ENCODE peak calls at places on chromosomes 16 and 17, in five cellular contexts. Y is trophoblast cell, E is H9, D is IMR-90, V is mesenchymal stem cell. Z is an unnamed sample.

GRCh38 chr16:66603537-66604375 is 748 bp upstream of the CMTM3 start:
- DNase-seq in D (peak; percentile 58), E (peak; percentile 80), V (peak; percentile 90), Y (no peak), Z (peak; percentile 80)

GRCh38 chr16:75070055-75070841 is 46.3 kb downstream of the LDHD start:
- DNase-seq in D (no peak), V (no peak), Y (peak; percentile 65), E (no peak), Z (no peak)

GRCh38 chr17:27384721-27385120 is 71.5 kb upstream of the KSR1 start:
- DNase-seq in Y (no peak), D (peak; percentile 41), V (no peak), E (no peak), Z (no peak)

GRCh38 chr16:62064173-62064572 is 27.9 kb upstream of the CDH8 start:
- DNase-seq in V (no peak), Y (no peak), E (no peak), D (no peak), Z (no peak)

GRCh38 chr16:48101069-48101674 is 54.6 kb downstream of the ABCC12 start:
- DNase-seq in Y (no peak), V (no peak), E (no peak), D (no peak), Z (no peak)

GRCh38 chr16:30527635-30528178 is 1.3 kb upstream of the ZNF768 start:
- DNase-seq in V (no peak), E (no peak), Y (peak; percentile 97), D (no peak), Z (no peak)

GRCh38 chr17:78479369-78479768 is 97.8 kb downstream of the DNAH17 start:
- DNase-seq in V (no peak), E (no peak), D (no peak), Y (no peak), Z (no peak)

GRCh38 chr16:61812251-61812650 is 224.0 kb downstream of the CDH8 start:
- DNase-seq in D (no peak), V (no peak), E (no peak), Y (no peak), Z (no peak)

GRCh38 chr17:82881900-82882714 is 42.3 kb upstream of the ZNF750 start:
- DNase-seq in E (no peak), Y (no peak), V (no peak), D (no peak), Z (no peak)

GRCh38 chr16:57532251-57532625 is 4.1 kb downstream of the CCDC102A start:
- DNase-seq in V (no peak), E (no peak), D (no peak), Y (no peak), Z (no peak)
- H3K23ac ChIP-seq in V (peak overlapping the region; percentile 66), E (no peak overlapping the region), D (no peak overlapping the region), Y (no peak overlapping the region), Z (no peak overlapping the region)

GRCh38 chr16:15055141-15056053 is 477 bp downstream of the NTAN1 start:
- DNase-seq in D (peak; percentile 23), E (no peak), Y (no peak), V (peak; percentile 56), Z (no peak)

GRCh38 chr16:15053904-15054303 is 2.0 kb downstream of the NTAN1 start:
- DNase-seq in Y (no peak), D (no peak), V (no peak), E (no peak), Z (no peak)

GRCh38 chr16:15054357-15055140 is 1.3 kb downstream of the NTAN1 start:
- DNase-seq in D (no peak), V (no peak), E (no peak), Y (no peak), Z (no peak)

GRCh38 chr16:15051387-15051951 is 4.4 kb downstream of the NTAN1 start:
- DNase-seq in V (no peak), Y (no peak), D (no peak), E (no peak), Z (no peak)

DNA sequence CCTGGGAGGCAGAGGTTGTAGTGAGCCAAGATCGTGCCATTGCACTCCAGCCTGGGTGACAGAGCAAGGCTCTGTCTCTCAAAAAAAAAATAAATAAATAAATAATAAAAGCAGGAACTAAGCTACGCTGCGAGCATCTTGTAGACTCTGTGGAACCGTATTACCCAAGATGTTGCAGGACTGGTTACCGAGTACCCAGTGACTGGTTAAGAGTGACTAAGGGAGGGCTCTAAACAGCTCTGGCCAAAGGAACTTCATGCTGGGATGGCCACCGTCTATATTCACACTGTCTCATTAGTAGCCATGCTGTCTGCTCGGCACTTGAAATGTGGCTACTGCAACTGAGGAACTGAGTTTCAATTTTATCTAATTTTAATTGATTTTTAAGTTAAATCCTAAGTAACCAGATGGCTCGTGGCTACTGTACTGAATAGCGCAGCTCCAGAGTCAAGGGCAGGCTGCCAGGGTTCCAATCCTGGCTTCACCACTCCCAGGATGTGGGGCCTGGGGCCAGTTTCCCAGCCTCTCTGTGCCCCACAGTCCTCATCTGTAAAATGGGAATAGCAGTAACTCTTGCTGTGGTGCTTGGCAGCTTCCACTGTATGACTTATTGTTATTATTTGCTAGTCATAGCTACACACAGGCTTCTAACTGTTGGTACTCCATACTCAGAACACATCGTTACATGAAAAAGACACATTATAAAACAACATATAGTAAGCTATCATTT is 3.0 kb downstream of the NTAN1 start:
- DNase-seq in E (no peak), V (no peak), D (no peak), Y (no peak), Z (no peak)
- H2AFZ ChIP-seq in E (no peak overlapping the region), V (no peak overlapping the region), D (no peak overlapping the region), Y (no peak overlapping the region), Z (no peak overlapping the region)

DNA sequence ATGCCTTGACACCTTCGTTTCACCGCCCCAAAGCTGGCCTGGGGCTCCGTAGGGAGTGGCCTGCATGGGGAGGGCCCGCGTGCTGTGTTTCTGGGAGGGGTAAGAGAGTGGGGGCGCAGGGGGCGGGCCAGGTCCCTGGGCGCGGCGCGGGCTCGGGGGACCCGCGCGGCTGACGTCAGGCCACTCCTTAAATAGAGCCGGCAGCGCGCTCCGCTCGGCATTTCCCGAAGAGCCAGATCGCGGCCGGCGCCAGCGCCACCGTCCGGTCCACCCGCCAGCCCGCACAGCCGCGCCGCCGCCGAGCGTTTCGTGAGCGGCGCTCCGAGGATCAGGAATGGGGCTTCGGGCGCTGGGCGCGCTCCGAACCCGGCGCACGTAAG is at the start of gene HS3ST2:
- DNase-seq in Y (no peak), E (peak; percentile 68), V (peak; percentile 0), D (no peak), Z (peak; percentile 64)
- H3K23ac ChIP-seq in Y (no peak within 1 kb of the TSS), E (no peak within 1 kb of the TSS), V (no peak within 1 kb of the TSS), D (no peak within 1 kb of the TSS), Z (peak within 1 kb of the TSS; percentile 68)

GRCh38 chr16:11836653-11837244 is 14.6 kb downstream of the RSL1D1 start:
- DNase-seq in V (peak; percentile 57), D (peak; percentile 87), E (no peak), Y (no peak), Z (no peak)

GRCh38 chr16:11844499-11844898 is 6.8 kb downstream of the RSL1D1 start:
- DNase-seq in V (no peak), Y (no peak), D (no peak), E (no peak), Z (no peak)

GRCh38 chr16:11843861-11844260 is 7.5 kb downstream of the RSL1D1 start:
- DNase-seq in V (no peak), Y (no peak), E (no peak), D (no peak), Z (no peak)

GRCh38 chr16:11843206-11843605 is 8.1 kb downstream of the RSL1D1 start:
- DNase-seq in Y (no peak), V (no peak), D (no peak), E (no peak), Z (no peak)

GRCh38 chr16:11841026-11841425 is 10.3 kb downstream of the RSL1D1 start:
- DNase-seq in Y (no peak), D (no peak), V (no peak), E (no peak), Z (no peak)
- H2AFZ ChIP-seq in Y (no peak overlapping the region), D (no peak overlapping the region), V (no peak overlapping the region), E (no peak overlapping the region), Z (no peak overlapping the region)

GRCh38 chr16:57801856-57802634 is at the start of gene KIFC3:
- DNase-seq in V (peak; percentile 82), Y (no peak), E (peak; percentile 49), D (peak; percentile 72), Z (no peak)

GRCh38 chr16:57803413-57803990 is 1.2 kb upstream of the KIFC3 start:
- DNase-seq in E (no peak), V (peak; percentile 52), D (no peak), Y (no peak), Z (no peak)

GRCh38 chr16:57801098-57801855 is 1.0 kb downstream of the KIFC3 start:
- DNase-seq in E (no peak), Y (no peak), V (peak; percentile 89), D (peak; percentile 75), Z (no peak)

GRCh38 chr16:57804111-57804837 is 2.0 kb upstream of the KIFC3 start:
- DNase-seq in V (no peak), Y (no peak), D (no peak), E (no peak), Z (no peak)

DNA sequence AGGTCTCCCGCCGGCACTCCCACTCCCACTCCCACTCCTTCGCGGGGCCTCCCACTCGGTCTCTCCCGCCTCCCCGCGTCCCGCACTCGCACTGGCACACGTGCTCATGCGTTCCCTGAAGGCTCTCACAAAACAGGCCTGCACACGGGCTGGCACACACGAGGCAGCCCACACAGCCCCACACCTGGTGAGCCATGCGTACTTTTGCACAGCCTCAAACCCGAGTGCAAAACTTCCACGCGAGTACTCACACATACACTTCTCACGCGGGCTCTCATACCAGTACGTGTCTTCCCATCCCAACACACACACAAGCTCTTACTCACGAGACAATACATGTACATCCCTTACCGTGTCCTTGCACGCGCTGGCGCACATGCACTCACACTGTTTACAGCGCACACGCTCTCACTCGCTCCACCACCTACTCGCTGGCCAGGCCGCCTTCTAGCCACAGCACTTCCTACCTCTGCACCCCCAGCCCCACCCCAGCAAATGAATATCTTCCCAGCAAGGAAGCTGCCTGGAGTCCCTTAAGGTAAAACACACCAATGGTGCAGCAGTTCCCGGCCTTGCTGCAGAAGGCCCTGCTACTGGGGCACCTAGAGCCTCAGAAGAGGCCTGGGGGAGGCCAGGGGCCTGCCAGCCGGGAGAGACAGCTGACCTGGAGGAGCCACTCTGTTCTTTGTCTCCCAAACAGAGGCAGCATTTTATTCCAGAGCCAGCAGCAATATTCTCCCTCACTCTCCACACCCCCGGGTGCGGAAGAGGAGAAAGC is 533 bp upstream of the KIFC3 start:
- DNase-seq in D (peak; percentile 54), Y (no peak), E (peak; percentile 67), V (peak; percentile 79), Z (no peak)
- H3K23ac ChIP-seq in D (peak overlapping the region; percentile 85), Y (no peak overlapping the region), E (no peak overlapping the region), V (no peak overlapping the region), Z (peak overlapping the region; percentile 80)

GRCh38 chr16:27403601-27403992 is 1.6 kb downstream of the IL21R start:
- DNase-seq in D (no peak), Y (no peak), E (no peak), V (no peak), Z (no peak)

GRCh38 chr16:27407158-27407557 is 5.2 kb downstream of the IL21R start:
- DNase-seq in D (no peak), Y (no peak), E (no peak), V (no peak), Z (no peak)

GRCh38 chr16:27404163-27404823 is 2.3 kb downstream of the IL21R start:
- DNase-seq in Y (no peak), V (no peak), E (no peak), D (no peak), Z (no peak)

GRCh38 chr16:27406729-27407128 is 4.8 kb downstream of the IL21R start:
- DNase-seq in V (no peak), E (no peak), D (no peak), Y (no peak), Z (no peak)

GRCh38 chr16:27405546-27406451 is 3.8 kb downstream of the IL21R start:
- DNase-seq in Y (no peak), E (no peak), V (no peak), D (peak; percentile 17), Z (no peak)
- H2AFZ ChIP-seq in Y (no peak overlapping the region), E (no peak overlapping the region), V (no peak overlapping the region), D (peak overlapping the region; percentile 76), Z (peak overlapping the region; percentile 86)

Z was measured in neuronal stem cell.